ENCODE peak calls at places on chromosome 21, in nine cellular contexts. D is EL; K is NCI-H1417; E is astrocyte of the spinal cord; U is amygdala; T is Right ventricle myocardium superior; N is activated CD8-positive, alpha-beta memory T cell treated with anti-CD3 and anti-CD28 coated beads for 1 hour; V is Daoy; Z is iPS DF 6.9. S is an unnamed sample.

GRCh38 chr21:34598931-34599400 is 15.9 kb downstream of the RCAN1 start:
- DNase-seq in D (peak), K (no peak), E (peak), U (no peak), T (no peak), N (no peak), V (peak), Z (no peak), S (peak)

GRCh38 chr21:43697758-43698643 is 20.9 kb upstream of the PDXK start:
- DNase-seq in D (no peak), K (no peak), E (peak), U (no peak), T (peak), N (no peak), V (peak), Z (no peak), S (no peak)

GRCh38 chr21:38948377-38948776 is 142.6 kb downstream of the ETS2 start:
- DNase-seq in D (peak), K (no peak), E (no peak), U (no peak), T (no peak), N (no peak), V (no peak), Z (no peak), S (no peak)

GRCh38 chr21:38388684-38389676 is 109.3 kb downstream of the ERG start:
- DNase-seq in D (no peak), K (no peak), E (no peak), U (no peak), T (no peak), N (no peak), V (peak), Z (no peak), S (no peak)

GRCh38 chr21:26811031-26811430 is 34.2 kb downstream of the ADAMTS1 start:
- DNase-seq in D (peak), K (no peak), E (peak), U (no peak), T (no peak), N (no peak), V (no peak), Z (no peak), S (no peak)

GRCh38 chr21:41207401-41208388 is 39.7 kb downstream of the BACE2 start:
- DNase-seq in D (peak), K (no peak), E (peak), U (peak), T (peak), N (no peak), V (peak), Z (no peak), S (no peak)

GRCh38 chr21:42302292-42302650 is 12.9 kb downstream of the TFF3 start:
- DNase-seq in D (no peak), K (no peak), E (no peak), U (no peak), T (peak), N (no peak), V (no peak), Z (no peak), S (no peak)

GRCh38 chr21:44869860-44870747 is 3.4 kb downstream of the PTTG1IP start:
- DNase-seq in D (peak), K (no peak), E (peak), U (no peak), T (peak), N (no peak), V (peak), Z (no peak), S (no peak)

GRCh38 chr21:28393279-28393678 is 599.4 kb downstream of the LTN1 start:
- DNase-seq in D (no peak), K (peak), E (no peak), U (no peak), T (no peak), N (no peak), V (peak), Z (no peak), S (peak)

GRCh38 chr21:41899431-41900202 is 20.5 kb upstream of the PRDM15 start:
- DNase-seq in D (no peak), K (no peak), E (no peak), U (no peak), T (no peak), N (no peak), V (no peak), Z (no peak), S (no peak)